ENCODE peak calls at places on chromosomes 12 and 14, in seven cellular contexts. P is naive thymus-derived CD4-positive, alpha-beta T cell; F is OCI-LY7; D is kidney; W is GM23248; L is Peyer's patch; J is heart right ventricle. Y is an unnamed sample.
A peak's percentile ranks its signal among the peaks of the same experiment; 100 is the strongest.

GRCh38 chr12:130427381-130427887 is 89.7 kb downstream of the PIWIL1 start:
- DNase-seq in P (no peak), F (no peak), D (no peak), W (no peak), L (no peak), J (no peak), Y (no peak)

GRCh38 chr12:132444957-132445883 is 44.7 kb upstream of the FBRSL1 start:
- DNase-seq in P (peak; percentile 73), F (peak; percentile 92), D (peak; percentile 87), W (peak; percentile 37), L (no peak), J (no peak), Y (no peak)

GRCh38 chr12:89529738-89530137 is 3.9 kb upstream of the POC1B start:
- DNase-seq in P (peak; percentile 30), F (peak; percentile 58), D (no peak), W (peak; percentile 71), L (no peak), J (no peak), Y (no peak)

GRCh38 chr12:64528616-64529015 is 76.7 kb downstream of the TBK1 start:
- DNase-seq in P (no peak), F (no peak), D (no peak), W (peak; percentile 56), L (no peak), J (no peak), Y (no peak)

GRCh38 chr14:96863327-96863985 is 66.3 kb downstream of the VRK1 start:
- DNase-seq in P (no peak), F (no peak), D (no peak), W (no peak), L (no peak), J (no peak), Y (no peak)

GRCh38 chr14:81638656-81639055 is 105.0 kb upstream of the SEL1L start:
- DNase-seq in P (no peak), F (no peak), D (no peak), W (no peak), L (no peak), J (no peak), Y (no peak)

GRCh38 chr12:110109037-110109836 is 14.9 kb upstream of the IFT81 start:
- DNase-seq in P (no peak), F (no peak), D (peak; percentile 91), W (peak; percentile 99), L (no peak), J (peak; percentile 60), Y (no peak)

GRCh38 chr12:110585231-110585799 is 2.2 kb upstream of the PPTC7 start:
- DNase-seq in P (peak; percentile 42), F (peak; percentile 63), D (no peak), W (peak; percentile 74), L (no peak), J (no peak), Y (no peak)

GRCh38 chr12:124731869-124732268 is 131.8 kb downstream of the SCARB1 start:
- DNase-seq in P (no peak), F (no peak), D (no peak), W (no peak), L (no peak), J (no peak), Y (no peak)

GRCh38 chr14:85415015-85415712 is 114.8 kb upstream of the FLRT2 start:
- DNase-seq in P (no peak), F (no peak), D (no peak), W (peak; percentile 97), L (no peak), J (no peak), Y (no peak)

GRCh38 chr12:110718222-110718908 is 24.3 kb downstream of the PPP1CC start:
- DNase-seq in P (no peak), F (no peak), D (no peak), W (no peak), L (no peak), J (no peak), Y (no peak)

GRCh38 chr12:32471601-32472001 is 72.2 kb downstream of the FGD4 start:
- DNase-seq in P (no peak), F (no peak), D (no peak), W (peak; percentile 3), L (no peak), J (no peak), Y (no peak)

GRCh38 chr14:58341152-58341748 is 42.9 kb downstream of the ARID4A start:
- DNase-seq in P (no peak), F (no peak), D (no peak), W (no peak), L (no peak), J (no peak), Y (no peak)

GRCh38 chr14:78614651-78615050 is 444.5 kb downstream of the NRXN3 start:
- DNase-seq in P (no peak), F (no peak), D (no peak), W (no peak), L (no peak), J (no peak), Y (no peak)
- H3K27ac ChIP-seq in P (no peak overlapping the region), F (no peak overlapping the region), D (no peak overlapping the region), W (no peak overlapping the region), L (no peak overlapping the region), J (no peak overlapping the region), Y (peak overlapping the region; percentile 22)

GRCh38 chr12:54371328-54372112 is 7.2 kb upstream of the GPR84 start:
- DNase-seq in P (no peak), F (no peak), D (peak; percentile 94), W (no peak), L (no peak), J (peak; percentile 70), Y (no peak)
- H3K4me3 ChIP-seq in P (no peak overlapping the region), F (no peak overlapping the region), D (no peak overlapping the region), W (no peak overlapping the region), L (no peak overlapping the region), J (no peak overlapping the region), Y (no peak overlapping the region)

GRCh38 chr12:120095356-120096135 is 21.0 kb downstream of the RAB35 start:
- DNase-seq in P (no peak), F (no peak), D (peak; percentile 80), W (no peak), L (peak; percentile 22), J (no peak), Y (no peak)

GRCh38 chr12:120093336-120093591 is 23.3 kb downstream of the RAB35 start:
- DNase-seq in P (no peak), F (no peak), D (no peak), W (no peak), L (no peak), J (no peak), Y (no peak)

GRCh38 chr12:120093592-120094355 is 22.8 kb downstream of the RAB35 start:
- DNase-seq in P (no peak), F (no peak), D (peak; percentile 80), W (no peak), L (peak; percentile 44), J (no peak), Y (no peak)

GRCh38 chr12:120092531-120093335 is 23.8 kb downstream of the RAB35 start:
- DNase-seq in P (no peak), F (no peak), D (no peak), W (no peak), L (no peak), J (no peak), Y (no peak)

GRCh38 chr12:120094485-120094884 is 22.1 kb downstream of the RAB35 start:
- DNase-seq in P (no peak), F (no peak), D (peak; percentile 53), W (no peak), L (no peak), J (no peak), Y (no peak)
- H3K27ac ChIP-seq in P (no peak overlapping the region), F (no peak overlapping the region), D (no peak overlapping the region), W (no peak overlapping the region), L (no peak overlapping the region), J (no peak overlapping the region), Y (no peak overlapping the region)

GRCh38 chr12:48925218-48925871 is at the start of gene FKBP11:
- DNase-seq in P (peak; percentile 77), F (peak; percentile 80), D (peak; percentile 91), W (peak; percentile 84), L (peak; percentile 79), J (peak; percentile 67), Y (peak; percentile 36)

GRCh38 chr12:48927261-48927660 is 2.0 kb upstream of the FKBP11 start:
- DNase-seq in P (no peak), F (no peak), D (no peak), W (no peak), L (no peak), J (no peak), Y (no peak)

GRCh38 chr12:48929551-48929950 is 4.3 kb upstream of the FKBP11 start:
- DNase-seq in P (no peak), F (no peak), D (no peak), W (no peak), L (no peak), J (no peak), Y (no peak)

GRCh38 chr12:48923117-48923516 is 2.2 kb downstream of the FKBP11 start:
- DNase-seq in P (no peak), F (no peak), D (no peak), W (no peak), L (no peak), J (no peak), Y (no peak)

DNA sequence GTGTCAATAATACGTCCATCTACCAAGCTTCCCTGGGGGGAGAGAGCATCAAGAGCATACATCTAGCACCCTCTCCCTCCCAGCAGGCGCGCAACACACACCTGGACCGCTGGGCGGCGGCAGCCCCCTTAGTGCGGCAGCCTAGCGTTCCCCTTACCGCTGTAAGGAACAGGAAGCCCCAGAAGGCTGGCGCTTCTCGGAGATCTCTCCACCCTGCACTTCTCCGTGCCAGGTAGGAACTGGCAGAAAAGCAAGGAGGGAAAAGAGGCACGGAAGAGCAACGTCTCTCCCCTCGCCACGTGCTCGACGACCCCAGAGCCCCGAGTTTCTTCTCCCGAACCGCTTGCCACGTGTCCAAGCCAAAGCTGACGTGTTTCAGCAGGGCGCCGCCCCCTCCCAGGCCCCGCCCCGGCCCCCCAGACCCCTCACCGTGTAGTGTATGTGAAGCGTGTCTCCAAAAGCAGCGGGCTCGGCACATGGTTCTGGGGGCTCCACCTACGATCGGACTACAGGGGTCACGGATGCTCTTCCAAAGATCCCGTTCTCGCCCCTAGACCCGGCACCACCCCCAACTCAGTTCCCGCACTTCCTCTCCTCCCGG is 575 bp downstream of the FKBP11 start:
- DNase-seq in P (peak; percentile 77), F (peak; percentile 89), D (peak; percentile 86), W (peak; percentile 68), L (peak; percentile 68), J (peak; percentile 48), Y (no peak)
- H3K4me3 ChIP-seq in P (peak overlapping the region; percentile 72), F (peak overlapping the region; percentile 82), D (peak overlapping the region; percentile 89), W (peak overlapping the region; percentile 97), L (peak overlapping the region; percentile 87), J (peak overlapping the region; percentile 86), Y (peak overlapping the region; percentile 86)

DNA sequence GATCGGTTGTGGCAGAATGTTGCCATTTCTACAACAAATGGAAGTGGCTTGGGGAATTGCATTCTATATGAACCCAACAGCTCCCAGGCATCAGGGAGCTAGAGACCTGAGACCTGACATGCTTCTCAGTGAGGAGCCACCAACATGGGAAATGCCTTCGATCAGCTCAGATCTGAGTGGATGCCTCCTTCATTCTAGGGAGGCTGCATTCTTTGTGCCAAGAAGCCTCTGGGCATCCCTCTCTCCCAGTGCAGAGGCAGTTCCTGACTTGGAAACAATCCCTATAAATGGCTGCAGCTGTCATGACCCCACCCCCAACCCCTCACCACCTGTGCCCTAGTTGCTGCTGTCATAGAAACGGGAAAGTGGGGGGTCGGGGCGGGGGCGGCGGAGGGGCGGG is 196.3 kb downstream of the PPM1H start:
- DNase-seq in P (no peak), F (no peak), D (no peak), W (no peak), L (no peak), J (no peak), Y (no peak)
- H3K27ac ChIP-seq in P (no peak overlapping the region), F (no peak overlapping the region), D (no peak overlapping the region), W (no peak overlapping the region), L (no peak overlapping the region), J (no peak overlapping the region), Y (no peak overlapping the region)

Y was measured in dorsolateral prefrontal cortex.